ENCODE peak calls at places on chromosomes 5 and 9, in five cellular contexts. Y is AG04450; J is stimulated activated naive CD4-positive, alpha-beta T cell treated with Interleukin-2 at 50 U/mL for 16 hours; X is nucleus accumbens; F is iPS DF 6.9. I is an unnamed sample.

GRCh38 chr5:136082390-136083193 is 50.1 kb upstream of the SMAD5 start:
- DNase-seq in Y (peak), X (no peak), F (peak), J (peak), I (peak)

GRCh38 chr5:172856336-172856735 is 22.3 kb downstream of the ERGIC1 start:
- DNase-seq in F (no peak), J (no peak), Y (no peak), X (no peak), I (no peak)

GRCh38 chr9:36940881-36941280 is 93.2 kb downstream of the PAX5 start:
- DNase-seq in Y (no peak), F (no peak), J (no peak), X (no peak), I (no peak)

GRCh38 chr5:64347308-64347707 is 158.5 kb upstream of the RGS7BP start:
- DNase-seq in X (no peak), J (no peak), F (no peak), Y (no peak), I (no peak)

GRCh38 chr9:706606-707451 is 134.7 kb upstream of the DMRT1 start:
- DNase-seq in J (peak), Y (no peak), F (no peak), X (peak), I (peak)

GRCh38 chr9:84101892-84102632 is 121.5 kb downstream of the RMI1 start:
- DNase-seq in Y (no peak), X (no peak), F (no peak), J (no peak), I (no peak)

GRCh38 chr9:133009906-133010582 is 20.8 kb upstream of the GTF3C5 start:
- DNase-seq in J (no peak), Y (no peak), X (no peak), F (no peak), I (no peak)

GRCh38 chr9:129283705-129284606 is 105.9 kb upstream of the IER5L start:
- DNase-seq in Y (no peak), J (no peak), F (no peak), X (no peak), I (no peak)